ENCODE peak calls at places on chromosome 14, in six cellular contexts. K is NCI-H510A; E is GM04504; A is head of caudate nucleus; J is activated T-helper 1 cell treated with anti-CD3 and anti-CD28 coated beads, Interleukin-2, amount 50 U/mL, for 16 hours; Y is Calu3. N is an unnamed sample.

GRCh38 chr14:92719890-92720323 is 28.5 kb downstream of the LGMN start:
- DNase-seq in K (no peak), A (no peak), Y (no peak), E (peak), J (no peak), N (no peak)

GRCh38 chr14:65453807-65454480 is 41.4 kb downstream of the FUT8 start:
- DNase-seq in Y (no peak), J (no peak), E (no peak), A (no peak), K (no peak), N (no peak)

GRCh38 chr14:87566986-87567385 is 426.0 kb downstream of the GALC start:
- DNase-seq in J (no peak), K (no peak), Y (no peak), E (peak), A (no peak), N (no peak)

GRCh38 chr14:104576607-104577332 is 2.8 kb upstream of the C14orf180 start:
- DNase-seq in A (no peak), E (no peak), J (no peak), K (no peak), Y (peak), N (no peak)

GRCh38 chr14:68885226-68886108 is 92.6 kb upstream of the ZFP36L1 start:
- DNase-seq in A (no peak), J (no peak), Y (no peak), K (no peak), E (no peak), N (no peak)

GRCh38 chr14:49755378-49755777 is 12.6 kb upstream of the KLHDC2 start:
- DNase-seq in Y (no peak), J (no peak), A (no peak), E (no peak), K (no peak), N (no peak)

GRCh38 chr14:61736751-61737150 is 25.5 kb upstream of the SNAPC1 start:
- DNase-seq in A (no peak), K (no peak), Y (no peak), J (no peak), E (no peak), N (no peak)

GRCh38 chr14:50335989-50336391 is 23.9 kb downstream of the DMAC2L start:
- DNase-seq in E (no peak), A (peak), K (no peak), J (no peak), Y (no peak), N (no peak)

GRCh38 chr14:99541677-99542470 is 60.7 kb downstream of the CCNK start:
- DNase-seq in E (no peak), A (no peak), K (peak), J (no peak), Y (no peak), N (no peak)

GRCh38 chr14:105862581-105863239 is 336.3 kb downstream of the TMEM121 start:
- DNase-seq in K (no peak), Y (no peak), J (no peak), E (no peak), A (peak), N (no peak)

GRCh38 chr14:103195828-103196615 is 72.8 kb downstream of the TNFAIP2 start:
- DNase-seq in J (no peak), K (no peak), E (no peak), Y (peak), A (no peak), N (no peak)

GRCh38 chr14:70754989-70755388 is 54.3 kb downstream of the MAP3K9 start:
- DNase-seq in K (no peak), E (no peak), J (no peak), Y (peak), A (no peak), N (no peak)

GRCh38 chr14:61343991-61344405 is 22.6 kb downstream of the PRKCH start:
- DNase-seq in J (no peak), K (no peak), Y (no peak), E (no peak), A (no peak), N (no peak)

GRCh38 chr14:103141117-103141796 is 18.0 kb downstream of the TNFAIP2 start:
- DNase-seq in E (no peak), K (peak), A (no peak), Y (peak), J (no peak), N (no peak)

GRCh38 chr14:23056257-23056955 is 914 bp downstream of the CDH24 start:
- DNase-seq in A (peak), E (no peak), J (peak), K (no peak), Y (peak), N (no peak)

GRCh38 chr14:90580381-90581335 is 183.8 kb downstream of the CALM1 start:
- DNase-seq in A (no peak), K (no peak), E (no peak), J (no peak), Y (no peak), N (no peak)

GRCh38 chr14:69763761-69764510 is 3.0 kb upstream of the SRSF5 start:
- DNase-seq in A (no peak), E (no peak), K (no peak), Y (no peak), J (no peak), N (no peak)

GRCh38 chr14:69693145-69693544 is 73.8 kb upstream of the SRSF5 start:
- DNase-seq in J (no peak), E (no peak), Y (no peak), A (no peak), K (no peak), N (no peak)

GRCh38 chr14:35480119-35480769 is 53.7 kb upstream of the INSM2 start:
- DNase-seq in K (no peak), E (no peak), J (no peak), Y (no peak), A (no peak), N (no peak)

GRCh38 chr14:33655421-33655820 is 295.5 kb downstream of the EGLN3 start:
- DNase-seq in A (no peak), K (no peak), E (no peak), J (no peak), Y (no peak), N (no peak)

GRCh38 chr14:87041290-87042020 is 951.5 kb downstream of the GALC start:
- DNase-seq in K (no peak), A (no peak), Y (no peak), E (no peak), J (no peak), N (no peak)

GRCh38 chr14:55158412-55158811 is 29.4 kb downstream of the LGALS3 start:
- DNase-seq in A (no peak), K (no peak), J (no peak), Y (no peak), E (no peak), N (no peak)

GRCh38 chr14:95901014-95901413 is 24.4 kb downstream of the TUNAR start:
- DNase-seq in E (peak), J (no peak), K (no peak), Y (no peak), A (no peak), N (no peak)

GRCh38 chr14:77320238-77320935 is at the start of gene POMT2:
- DNase-seq in E (peak), Y (peak), K (peak), J (peak), A (peak), N (peak)

GRCh38 chr14:70640938-70641547 is 673 bp upstream of the TTC9 start:
- DNase-seq in Y (peak), E (no peak), J (peak), K (peak), A (peak), N (no peak)

GRCh38 chr14:104442611-104443390 is 136.8 kb upstream of the C14orf180 start:
- DNase-seq in J (no peak), Y (no peak), A (peak), K (no peak), E (no peak), N (peak)

GRCh38 chr14:104821971-104822608 is 21.2 kb downstream of the ZBTB42 start:
- DNase-seq in E (no peak), J (no peak), K (no peak), Y (no peak), A (no peak), N (no peak)